ENCODE peak calls at places on chromosome 18, in eight cellular contexts. W is stimulated activated CD8-positive, alpha-beta memory T cell treated with anti-CD3 and anti-CD28 coated beads, Interleukin-4, amount 100 ng/mL, for 1 hour; N is astrocyte; E is CD8-positive, alpha-beta memory T cell; L is GM10248; H is aorta; R is heart right ventricle; K is activated CD4-positive, alpha-beta T cell treated with anti-CD3 and anti-CD28 coated beads, Interleukin-2, amount 50 U/mL, for 48 hours. X is an unnamed sample.

GRCh38 chr18:44943201-44943881 is 262.7 kb downstream of the SETBP1 start:
- DNase-seq in W (no peak), N (peak; percentile 93), E (no peak), L (no peak), H (no peak), R (no peak), K (no peak), X (no peak)

GRCh38 chr18:2848145-2848878 is 1.5 kb downstream of the EMILIN2 start:
- DNase-seq in W (no peak), N (no peak), E (no peak), L (no peak), H (no peak), R (no peak), K (no peak), X (no peak)

GRCh38 chr18:21593540-21594257 is 6.8 kb downstream of the ESCO1 start:
- DNase-seq in W (no peak), N (no peak), E (no peak), L (no peak), H (no peak), R (no peak), K (no peak), X (no peak)

GRCh38 chr18:31190919-31191318 is 28.3 kb upstream of the DSC1 start:
- DNase-seq in W (no peak), N (no peak), E (no peak), L (no peak), H (no peak), R (no peak), K (no peak), X (no peak)

GRCh38 chr18:49588971-49589370 is 27.1 kb downstream of the LIPG start:
- DNase-seq in W (no peak), N (no peak), E (no peak), L (no peak), H (no peak), R (no peak), K (no peak), X (no peak)

GRCh38 chr18:8987250-8987649 is 115.2 kb upstream of the NDUFV2 start:
- DNase-seq in W (no peak), N (peak; percentile 69), E (no peak), L (no peak), H (no peak), R (no peak), K (no peak), X (no peak)

GRCh38 chr18:63949068-63949737 is at the start of gene HMSD:
- DNase-seq in W (no peak), N (peak; percentile 26), E (peak; percentile 55), L (peak; percentile 83), H (peak; percentile 67), R (no peak), K (peak; percentile 73), X (no peak)

GRCh38 chr18:48133675-48134251 is 203.3 kb upstream of the SMAD2 start:
- DNase-seq in W (no peak), N (peak; percentile 26), E (no peak), L (no peak), H (no peak), R (no peak), K (no peak), X (no peak)

GRCh38 chr18:26051845-26052244 is 38.6 kb downstream of the SS18 start:
- DNase-seq in W (no peak), N (no peak), E (no peak), L (no peak), H (no peak), R (no peak), K (no peak), X (no peak)

GRCh38 chr18:38552729-38553411 is 987.3 kb upstream of the CELF4 start:
- DNase-seq in W (no peak), N (no peak), E (no peak), L (no peak), H (no peak), R (no peak), K (no peak), X (no peak)

GRCh38 chr18:23115683-23116096 is 19.6 kb upstream of the CABLES1 start:
- DNase-seq in W (no peak), N (peak; percentile 98), E (no peak), L (no peak), H (no peak), R (no peak), K (no peak), X (no peak)

GRCh38 chr18:36829362-36830140 is 624 bp downstream of the KIAA1328 start:
- DNase-seq in W (no peak), N (peak; percentile 32), E (no peak), L (no peak), H (no peak), R (no peak), K (no peak), X (no peak)

GRCh38 chr18:63320690-63321265 is 1.2 kb upstream of the BCL2 start:
- DNase-seq in W (no peak), N (peak; percentile 49), E (peak; percentile 12), L (peak; percentile 58), H (peak; percentile 59), R (peak; percentile 34), K (peak; percentile 56), X (no peak)

GRCh38 chr18:46756559-46757201 is at the start of gene ST8SIA5:
- DNase-seq in W (no peak), N (no peak), E (no peak), L (peak; percentile 63), H (no peak), R (peak; percentile 31), K (no peak), X (no peak)

GRCh38 chr18:32529737-32530420 is 59.2 kb upstream of the GAREM1 start:
- DNase-seq in W (no peak), N (no peak), E (no peak), L (no peak), H (no peak), R (no peak), K (no peak), X (no peak)

GRCh38 chr18:41501848-41502247 is 453.2 kb upstream of the PIK3C3 start:
- DNase-seq in W (no peak), N (no peak), E (no peak), L (no peak), H (no peak), R (no peak), K (no peak), X (no peak)

GRCh38 chr18:52082250-52082649 is 257.7 kb upstream of the DCC start:
- DNase-seq in W (no peak), N (no peak), E (no peak), L (no peak), H (no peak), R (no peak), K (no peak), X (no peak)

GRCh38 chr18:47983946-47984345 is 53.5 kb upstream of the SMAD2 start:
- DNase-seq in W (no peak), N (no peak), E (no peak), L (no peak), H (no peak), R (no peak), K (no peak), X (no peak)

GRCh38 chr18:39051013-39051412 is 1485.4 kb upstream of the CELF4 start:
- DNase-seq in W (no peak), N (peak; percentile 22), E (no peak), L (no peak), H (no peak), R (no peak), K (no peak), X (no peak)

GRCh38 chr18:24771300-24771699 is 310.9 kb downstream of the HRH4 start:
- DNase-seq in W (no peak), N (no peak), E (no peak), L (no peak), H (no peak), R (no peak), K (no peak), X (no peak)

GRCh38 chr18:25066536-25066935 is 285.4 kb downstream of the ZNF521 start:
- DNase-seq in W (no peak), N (peak; percentile 38), E (no peak), L (no peak), H (no peak), R (no peak), K (no peak), X (no peak)

GRCh38 chr18:48676756-48677368 is 138.0 kb downstream of the CTIF start:
- DNase-seq in W (peak; percentile 14), N (peak; percentile 16), E (peak; percentile 49), L (peak; percentile 83), H (peak; percentile 85), R (peak; percentile 75), K (peak; percentile 76), X (peak; percentile 79)

GRCh38 chr18:49866680-49867079 is 53.3 kb upstream of the ACAA2 start:
- DNase-seq in W (no peak), N (no peak), E (no peak), L (no peak), H (no peak), R (no peak), K (no peak), X (no peak)

GRCh38 chr18:25279556-25279955 is 72.4 kb downstream of the ZNF521 start:
- DNase-seq in W (no peak), N (peak; percentile 20), E (no peak), L (no peak), H (no peak), R (no peak), K (no peak), X (no peak)

GRCh38 chr18:22485808-22486244 is 68.1 kb upstream of the CTAGE1 start:
- DNase-seq in W (no peak), N (peak; percentile 47), E (no peak), L (no peak), H (no peak), R (no peak), K (no peak), X (no peak)

GRCh38 chr18:77114564-77115391 is 17.8 kb downstream of the MBP start:
- DNase-seq in W (no peak), N (peak; percentile 65), E (peak; percentile 34), L (peak; percentile 59), H (peak; percentile 96), R (peak; percentile 90), K (no peak), X (peak; percentile 90)

GRCh38 chr18:54357082-54357659 is 487 bp downstream of the STARD6 start:
- DNase-seq in W (no peak), N (no peak), E (no peak), L (no peak), H (no peak), R (no peak), K (no peak), X (no peak)

GRCh38 chr18:61765097-61765496 is 127.7 kb downstream of the RNF152 start:
- DNase-seq in W (no peak), N (peak; percentile 93), E (no peak), L (no peak), H (no peak), R (no peak), K (no peak), X (no peak)

GRCh38 chr18:79496237-79496977 is 100.7 kb downstream of the NFATC1 start:
- DNase-seq in W (no peak), N (no peak), E (no peak), L (no peak), H (peak; percentile 36), R (no peak), K (no peak), X (peak; percentile 80)

GRCh38 chr18:59357928-59358327 is 1.1 kb downstream of the LMAN1 start:
- DNase-seq in W (no peak), N (peak; percentile 89), E (no peak), L (no peak), H (no peak), R (no peak), K (no peak), X (no peak)

GRCh38 chr18:55515946-55516710 is 71.9 kb downstream of the TCF4 start:
- DNase-seq in W (no peak), N (peak; percentile 95), E (no peak), L (no peak), H (no peak), R (no peak), K (no peak), X (no peak)

GRCh38 chr18:44712025-44712424 is 31.3 kb downstream of the SETBP1 start:
- DNase-seq in W (no peak), N (no peak), E (no peak), L (no peak), H (no peak), R (no peak), K (no peak), X (no peak)

GRCh38 chr18:37409870-37410269 is 155.7 kb downstream of the CELF4 start:
- DNase-seq in W (no peak), N (no peak), E (no peak), L (no peak), H (no peak), R (no peak), K (no peak), X (no peak)

X was measured in chondrocyte.